ENCODE peak calls at places on chromosomes 12 and 14, in eight cellular contexts. Z is right cardiac atrium, J is Panc1, L is K562, P is HCT116, G is left cardiac atrium, S is mucosa of descending colon, H is lower lobe of right lung. K is an unnamed sample.
A peak's percentile ranks its signal among the peaks of the same experiment; 100 is the strongest.

GRCh38 chr14:49975799-49976198 is 82.9 kb downstream of the ARF6 start:
- ATAC-seq in L (no peak), S (peak; percentile 68), Z (no peak), H (no peak), J (peak; percentile 6), P (peak; percentile 63), G (peak; percentile 43), K (no peak)

GRCh38 chr12:109192358-109192757 is 76.0 kb downstream of the ACACB start:
- ATAC-seq in S (no peak), P (no peak), H (no peak), J (no peak), G (no peak), L (no peak), Z (no peak), K (peak; percentile 82)

GRCh38 chr12:75969768-75970167 is 61.8 kb downstream of the PHLDA1 start:
- ATAC-seq in G (peak; percentile 30), S (peak; percentile 43), L (no peak), H (peak; percentile 64), Z (peak; percentile 34), P (no peak), J (no peak), K (peak; percentile 62)

GRCh38 chr14:89267656-89268055 is 149.4 kb downstream of the FOXN3 start:
- ATAC-seq in H (no peak), Z (no peak), G (no peak), P (no peak), L (no peak), S (no peak), J (no peak), K (no peak)

GRCh38 chr12:62481843-62482540 is 15.4 kb downstream of the MON2 start:
- ATAC-seq in G (no peak), P (no peak), L (no peak), Z (no peak), J (no peak), S (no peak), H (no peak), K (no peak)

GRCh38 chr12:54940695-54941315 is 43.8 kb downstream of the TESPA1 start:
- ATAC-seq in J (no peak), S (no peak), Z (peak; percentile 87), P (no peak), H (no peak), L (no peak), G (no peak), K (no peak)

GRCh38 chr14:100711493-100711892 is 15.2 kb upstream of the DLK1 start:
- ATAC-seq in H (no peak), P (no peak), J (no peak), G (peak; percentile 46), Z (no peak), S (no peak), L (no peak), K (no peak)

GRCh38 chr12:15527201-15527782 is 205.0 kb downstream of the PTPRO start:
- ATAC-seq in S (peak; percentile 75), P (peak; percentile 67), L (no peak), H (peak; percentile 53), Z (no peak), J (no peak), G (no peak), K (no peak)

GRCh38 chr14:51716610-51717009 is 64.9 kb downstream of the FRMD6 start:
- ATAC-seq in G (no peak), P (no peak), Z (no peak), H (no peak), L (no peak), S (no peak), J (no peak), K (peak; percentile 72)

K was measured in esophagus mucosa.